ENCODE peak calls at places on chromosomes 5 and 9, in four cellular contexts. Z is HepG2, H is Panc1, A is K562. Q is an unnamed sample.

GRCh38 chr9:3931996-3932906 is 367.6 kb downstream of the GLIS3 start:
- DNase-seq in A (no peak), H (no peak), Z (no peak), Q (no peak)

GRCh38 chr5:168301593-168302388 is 10.3 kb downstream of the WWC1 start:
- DNase-seq in A (no peak), H (no peak), Z (no peak), Q (peak)

GRCh38 chr5:143924311-143924710 is 112.3 kb downstream of the HMHB1 start:
- DNase-seq in A (no peak), H (no peak), Z (no peak), Q (no peak)

GRCh38 chr5:59863777-59864176 is 29.7 kb downstream of the PDE4D start:
- DNase-seq in H (no peak), Z (no peak), A (no peak), Q (no peak)

GRCh38 chr5:132020568-132021339 is 9.3 kb upstream of the ACSL6 start:
- DNase-seq in A (peak), H (no peak), Z (no peak), Q (no peak)

GRCh38 chr9:134562146-134562753 is 79.4 kb upstream of the COL5A1 start:
- DNase-seq in Z (no peak), H (no peak), A (no peak), Q (no peak)

GRCh38 chr5:175569701-175570100 is 88.2 kb upstream of the HRH2 start:
- DNase-seq in A (no peak), Z (no peak), H (no peak), Q (no peak)

GRCh38 chr9:79900754-79901153 is 329.0 kb downstream of the TLE4 start:
- DNase-seq in A (no peak), H (no peak), Z (no peak), Q (no peak)

GRCh38 chr9:18071651-18072060 is 402.3 kb upstream of the ADAMTSL1 start:
- DNase-seq in Z (no peak), A (no peak), H (no peak), Q (no peak)

GRCh38 chr5:98454904-98455303 is 318.6 kb upstream of the RGMB start:
- DNase-seq in Z (no peak), A (no peak), H (peak), Q (peak)

GRCh38 chr9:124133752-124134151 is 122.2 kb downstream of the LHX2 start:
- DNase-seq in H (no peak), A (no peak), Z (peak), Q (no peak)

GRCh38 chr9:101536938-101537337 is 3.3 kb downstream of the RNF20 start:
- DNase-seq in Z (peak), A (no peak), H (no peak), Q (no peak)

GRCh38 chr5:41788800-41789395 is 81.3 kb downstream of the OXCT1 start:
- DNase-seq in H (no peak), Z (no peak), A (no peak), Q (no peak)

GRCh38 chr5:93717162-93717561 is 24.2 kb downstream of the POU5F2 start:
- DNase-seq in Z (peak), A (no peak), H (no peak), Q (no peak)

GRCh38 chr9:97501177-97501971 is at the start of gene TMOD1:
- DNase-seq in Z (peak), H (no peak), A (peak), Q (peak)

GRCh38 chr5:115601709-115602584 is at the start of gene TICAM2:
- DNase-seq in Z (no peak), H (no peak), A (peak), Q (no peak)

GRCh38 chr9:122348288-122348777 is 22.5 kb upstream of the PTGS1 start:
- DNase-seq in A (no peak), H (no peak), Z (no peak), Q (no peak)

GRCh38 chr5:91469517-91470165 is 86.5 kb upstream of the ARRDC3 start:
- DNase-seq in Z (no peak), H (no peak), A (no peak), Q (no peak)

GRCh38 chr5:157050050-157050449 is 8.9 kb downstream of the HAVCR1 start:
- DNase-seq in H (no peak), Z (no peak), A (no peak), Q (no peak)

GRCh38 chr9:6354072-6354686 is 26.0 kb downstream of the TPD52L3 start:
- DNase-seq in H (peak), Z (peak), A (peak), Q (peak)

GRCh38 chr9:135498381-135499126 is 1.9 kb upstream of the MRPS2 start:
- DNase-seq in H (no peak), Z (no peak), A (no peak), Q (no peak)

GRCh38 chr9:120768247-120768646 is 25.0 kb downstream of the FBXW2 start:
- DNase-seq in Z (no peak), H (no peak), A (no peak), Q (no peak)

GRCh38 chr9:101455656-101456235 is 20.2 kb upstream of the ALDOB start:
- DNase-seq in Z (no peak), A (no peak), H (no peak), Q (no peak)

GRCh38 chr9:80097476-80097875 is 525.7 kb downstream of the TLE4 start:
- DNase-seq in Z (no peak), H (no peak), A (no peak), Q (no peak)

GRCh38 chr5:137264573-137264972 is 234.6 kb downstream of the SPOCK1 start:
- DNase-seq in H (no peak), Z (no peak), A (no peak), Q (no peak)

GRCh38 chr5:159826351-159827222 is 89.7 kb upstream of the ADRA1B start:
- DNase-seq in Z (no peak), A (no peak), H (peak), Q (peak)
- TF ChIP-seq TCF7L2 in Z (no peak), A (no peak), H (peak), Q (no peak)

GRCh38 chr5:142433526-142434321 is 108.9 kb upstream of the SPRY4 start:
- DNase-seq in Z (peak), H (no peak), A (no peak), Q (no peak)
- TF ChIP-seq TCF7L2 in Z (no peak), H (no peak), A (no peak), Q (no peak)

DNA sequence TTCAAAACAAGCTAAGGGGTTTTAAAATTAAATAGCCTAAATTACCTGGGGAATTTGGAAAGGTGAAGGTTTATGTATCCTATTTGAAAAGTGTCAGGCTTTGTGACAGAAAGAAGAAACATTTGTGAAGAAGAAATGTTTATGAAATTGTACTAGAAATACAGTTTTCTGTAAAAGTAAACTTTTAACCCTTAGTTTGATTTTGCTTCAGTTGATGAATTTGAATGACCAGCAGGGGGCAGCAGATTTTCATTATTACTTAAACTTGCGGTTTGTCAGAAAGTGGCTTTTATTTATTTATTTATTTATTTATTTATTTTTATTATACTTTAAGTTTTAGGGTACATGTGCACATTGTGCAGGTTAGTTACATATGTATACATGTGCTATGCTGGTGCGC is 58.1 kb downstream of the NNT start:
- DNase-seq in H (peak), Z (peak), A (no peak), Q (peak)
- TF ChIP-seq TCF7L2 in H (no peak), Z (no peak), A (no peak), Q (no peak)

GRCh38 chr9:116152941-116153764 is 438 bp upstream of the PAPPA start:
- DNase-seq in A (no peak), H (no peak), Z (no peak), Q (no peak)

GRCh38 chr9:116151966-116152381 is 1.6 kb upstream of the PAPPA start:
- DNase-seq in A (no peak), H (no peak), Z (no peak), Q (no peak)

GRCh38 chr9:116153765-116154333 is at the start of gene PAPPA:
- DNase-seq in A (no peak), H (no peak), Z (no peak), Q (no peak)

GRCh38 chr9:116151199-116151598 is 2.4 kb upstream of the PAPPA start:
- DNase-seq in H (no peak), A (no peak), Z (no peak), Q (no peak)

GRCh38 chr9:116152390-116152789 is 1.2 kb upstream of the PAPPA start:
- DNase-seq in H (no peak), Z (peak), A (no peak), Q (no peak)
- TF ChIP-seq TCF7L2 in H (no peak), Z (no peak), A (no peak), Q (no peak)

GRCh38 chr5:119275146-119275872 is 80.5 kb upstream of the TNFAIP8 start:
- DNase-seq in Z (no peak), H (no peak), A (no peak), Q (peak)
- TF ChIP-seq TCF7L2 in Z (no peak), H (no peak), A (no peak), Q (no peak)

DNA sequence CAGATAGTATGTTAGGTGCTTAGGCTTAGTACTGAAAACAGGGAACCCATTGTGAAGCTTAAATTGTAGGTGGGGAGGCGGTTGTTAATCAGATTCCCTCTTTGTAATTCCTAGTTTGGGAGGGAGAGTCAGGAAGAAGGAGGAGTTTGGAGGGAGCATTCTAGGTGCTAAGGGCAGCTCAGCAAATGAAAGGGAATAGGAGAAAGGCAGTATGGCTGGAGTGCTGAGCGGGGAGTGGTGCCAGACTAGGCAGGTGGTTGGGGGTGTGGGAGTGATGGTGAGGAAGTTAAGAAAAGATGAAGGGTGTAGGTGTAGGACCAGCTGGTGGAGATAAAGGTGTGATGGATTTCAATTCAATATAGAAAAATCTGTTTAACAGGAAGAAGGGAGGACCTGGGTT is 11.1 kb upstream of the GARNL3 start:
- DNase-seq in Z (no peak), H (no peak), A (no peak), Q (no peak)
- TF ChIP-seq TCF7L2 in Z (no peak), H (no peak), A (no peak), Q (no peak)

DNA sequence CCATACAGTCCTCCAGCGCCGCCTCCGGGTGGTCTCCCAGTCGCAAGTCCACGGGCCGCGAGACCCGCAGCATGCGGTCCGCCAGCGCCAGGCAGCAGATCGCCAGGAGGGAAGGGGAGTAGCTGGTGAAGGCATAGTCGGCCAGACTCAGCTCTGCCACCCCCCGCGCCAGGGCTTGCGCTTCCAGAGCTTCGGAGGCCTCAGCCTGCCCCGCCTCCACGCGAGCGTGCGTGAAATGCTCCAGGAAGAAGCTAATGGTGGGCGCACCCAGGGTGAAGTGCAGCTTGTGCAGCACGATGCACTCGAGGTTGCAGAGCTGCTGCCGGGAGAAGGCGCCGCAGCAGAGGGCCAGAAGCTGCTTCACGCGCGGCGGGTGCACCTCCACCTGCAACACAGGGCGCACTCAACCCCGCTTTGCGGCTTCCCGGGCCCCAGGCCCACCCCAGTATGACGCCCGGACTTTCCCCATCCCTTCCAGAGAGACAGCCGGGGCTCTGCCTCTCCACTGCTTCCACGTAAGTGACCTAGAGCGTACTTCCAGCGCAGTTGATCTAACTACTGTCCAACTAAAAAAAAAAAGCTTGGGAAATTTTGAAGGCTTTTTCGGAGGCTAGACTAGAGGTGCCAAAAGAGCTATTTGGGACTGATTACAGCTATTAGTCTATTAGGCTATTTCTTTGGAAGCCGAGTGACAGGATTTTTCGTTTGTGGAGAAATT is 1.8 kb downstream of the CCNO start:
- DNase-seq in H (no peak), Z (no peak), A (no peak), Q (no peak)
- TF ChIP-seq TCF7L2 in H (no peak), Z (no peak), A (no peak), Q (no peak)

DNA sequence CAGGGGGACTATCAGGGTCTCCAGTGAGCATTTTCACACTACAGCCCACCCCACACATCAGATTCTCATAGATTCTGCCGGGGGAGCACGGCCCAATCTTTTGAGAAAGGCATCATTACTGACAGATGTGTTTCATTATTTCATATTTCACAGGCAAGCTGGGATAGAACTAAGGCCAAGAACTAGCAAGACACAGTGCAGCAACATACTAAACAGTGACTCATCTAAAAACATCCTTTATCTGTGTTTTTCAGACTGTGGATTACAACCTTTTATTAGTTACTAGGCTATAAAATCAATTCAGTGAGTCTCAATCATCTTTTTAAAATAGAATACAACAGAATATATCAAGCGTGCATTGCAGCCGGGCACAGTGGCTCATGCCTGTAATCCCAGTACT is 59.8 kb downstream of the CPLANE1 start:
- DNase-seq in Z (no peak), A (no peak), H (no peak), Q (no peak)
- TF ChIP-seq TCF7L2 in Z (no peak), A (no peak), H (no peak), Q (no peak)